ENCODE peak calls at places on chromosomes 3 and 15, in seven cellular contexts. Q is IMR-90, P is fibroblast of lung, C is hepatocyte, I is BE2C, D is brain microvascular endothelial cell, B is fibroblast of mammary gland. Y is an unnamed sample.

GRCh38 chr15:33028495-33028894 is 166.0 kb downstream of the FMN1 start:
- DNase-seq in Q (peak), P (peak), C (no peak), I (no peak), D (no peak), B (peak), Y (no peak)

GRCh38 chr15:96327155-96327741 is 3.3 kb upstream of the NR2F2 start:
- DNase-seq in Q (peak), P (peak), C (peak), I (no peak), D (peak), B (peak), Y (no peak)

GRCh38 chr3:186025161-186025560 is 83.7 kb downstream of the ETV5 start:
- DNase-seq in Q (peak), P (peak), C (no peak), I (no peak), D (peak), B (peak), Y (no peak)

GRCh38 chr3:45597166-45597565 is 2.6 kb downstream of the LIMD1 start:
- DNase-seq in Q (peak), P (peak), C (no peak), I (no peak), D (peak), B (peak), Y (no peak)

GRCh38 chr3:50656417-50657195 is 18.1 kb upstream of the DOCK3 start:
- DNase-seq in Q (no peak), P (no peak), C (no peak), I (no peak), D (no peak), B (no peak), Y (no peak)

GRCh38 chr3:58529516-58530353 is 7.3 kb downstream of the ACOX2 start:
- DNase-seq in Q (no peak), P (no peak), C (peak), I (peak), D (no peak), B (peak), Y (peak)

GRCh38 chr3:174355505-174355904 is 503.6 kb upstream of the NAALADL2 start:
- DNase-seq in Q (peak), P (no peak), C (peak), I (no peak), D (peak), B (peak), Y (peak)

GRCh38 chr15:79193157-79193948 is 89.2 kb upstream of the ANKRD34C start:
- DNase-seq in Q (no peak), P (no peak), C (no peak), I (no peak), D (no peak), B (no peak), Y (no peak)

GRCh38 chr3:38731522-38731921 is 82.0 kb upstream of the SCN5A start:
- DNase-seq in Q (peak), P (no peak), C (no peak), I (no peak), D (peak), B (peak), Y (no peak)

GRCh38 chr3:354433-354832 is 157.9 kb downstream of the CHL1 start:
- DNase-seq in Q (peak), P (peak), C (peak), I (peak), D (peak), B (peak), Y (peak)

GRCh38 chr3:136465296-136465695 is 215.2 kb downstream of the PCCB start:
- DNase-seq in Q (peak), P (peak), C (no peak), I (no peak), D (no peak), B (peak), Y (no peak)

GRCh38 chr3:121399820-121400219 is 146.0 kb downstream of the POLQ start:
- DNase-seq in Q (no peak), P (no peak), C (no peak), I (no peak), D (no peak), B (no peak), Y (no peak)
- TF ChIP-seq CTCF in Q (no peak), P (no peak), C (no peak), I (no peak), D (no peak), B (no peak), Y (no peak)

GRCh38 chr3:172446198-172446597 is 2.1 kb downstream of the GHSR start:
- DNase-seq in Q (no peak), P (no peak), C (no peak), I (no peak), D (no peak), B (no peak), Y (no peak)

GRCh38 chr3:172454180-172454579 is 5.9 kb upstream of the GHSR start:
- DNase-seq in Q (no peak), P (no peak), C (no peak), I (no peak), D (no peak), B (peak), Y (no peak)

GRCh38 chr3:172448661-172449467 is 608 bp upstream of the GHSR start:
- DNase-seq in Q (no peak), P (no peak), C (no peak), I (no peak), D (no peak), B (no peak), Y (no peak)

GRCh38 chr3:172447611-172448579 is at the start of gene GHSR:
- DNase-seq in Q (no peak), P (no peak), C (no peak), I (peak), D (no peak), B (no peak), Y (no peak)

GRCh38 chr3:172449468-172450149 is 1.4 kb upstream of the GHSR start:
- DNase-seq in Q (peak), P (peak), C (peak), I (no peak), D (peak), B (peak), Y (peak)
- TF ChIP-seq CTCF in Q (no peak), P (no peak), C (no peak), I (no peak), D (no peak), B (no peak), Y (no peak)

DNA sequence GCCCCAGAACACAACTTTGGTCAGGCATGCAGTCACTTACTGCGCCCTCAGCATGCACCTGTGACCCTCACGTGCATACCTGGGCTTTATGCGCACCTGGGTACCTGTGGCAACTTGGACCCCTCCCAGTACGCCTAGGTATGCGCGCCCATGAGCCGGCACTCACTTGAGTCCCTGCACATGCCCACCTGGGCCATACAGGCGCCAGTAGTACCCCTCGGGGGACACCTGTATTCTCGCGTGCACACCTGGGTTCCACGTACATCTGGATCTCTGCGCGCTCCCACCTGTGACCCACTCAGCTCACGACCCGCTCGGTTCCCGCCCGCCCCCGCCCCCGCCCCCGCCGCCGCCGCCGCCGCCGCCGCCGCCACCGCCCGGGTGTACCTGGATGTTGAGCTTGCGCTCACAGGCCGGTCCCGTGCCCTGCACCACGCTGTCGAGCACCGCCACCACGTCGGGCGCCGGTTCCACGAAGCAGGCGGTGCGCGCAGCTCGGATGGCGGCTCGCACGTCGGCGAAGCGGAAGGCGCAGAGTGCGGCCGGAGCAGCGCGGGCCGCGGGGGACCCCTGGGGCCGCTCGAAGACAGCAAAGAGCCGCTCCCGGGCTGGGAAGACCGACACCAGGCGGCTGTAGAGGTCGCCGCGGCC is 1.4 kb downstream of the PLXND1 start:
- DNase-seq in Q (no peak), P (no peak), C (no peak), I (no peak), D (no peak), B (no peak), Y (no peak)
- TF ChIP-seq CTCF in Q (no peak), P (no peak), C (peak), I (peak), D (peak), B (no peak), Y (no peak)

GRCh38 chr3:18656866-18657265 is 231.7 kb upstream of the SATB1 start:
- DNase-seq in Q (no peak), P (no peak), C (no peak), I (no peak), D (no peak), B (no peak), Y (no peak)
- TF ChIP-seq CTCF in Q (no peak), P (no peak), C (no peak), I (no peak), D (no peak), B (no peak), Y (no peak)

GRCh38 chr3:114758828-114759709 is 388.0 kb downstream of the ZBTB20 start:
- DNase-seq in Q (peak), P (peak), C (peak), I (no peak), D (no peak), B (peak), Y (no peak)
- TF ChIP-seq CTCF in Q (no peak), P (no peak), C (no peak), I (no peak), D (no peak), B (no peak), Y (no peak)

GRCh38 chr3:37543692-37544091 is 318.0 kb upstream of the CTDSPL start:
- DNase-seq in Q (no peak), P (no peak), C (no peak), I (peak), D (no peak), B (no peak), Y (no peak)
- TF ChIP-seq CTCF in Q (no peak), P (no peak), C (no peak), I (no peak), D (no peak), B (no peak), Y (no peak)

Y was measured in Calu3.